ENCODE peak calls at places on chromosomes 12 and 14, in five cellular contexts. One of them, this sample, is unnamed. For H3K4me1, the result is how much of the 10 kb centered on the place peaks cover.

GRCh38 chr12:124898200-124898950 is 16.1 kb downstream of the UBC start:
- DNase-seq in adrenal gland: peak
- DNase-seq in breast epithelium: peak
- DNase-seq in psoas muscle: peak
- DNase-seq in astrocyte: no peak
- DNase-seq in this sample: peak

GRCh38 chr14:80609055-80609454 is 332.5 kb downstream of the CEP128 start:
- DNase-seq in adrenal gland: no peak
- DNase-seq in breast epithelium: no peak
- DNase-seq in psoas muscle: no peak
- DNase-seq in astrocyte: no peak
- DNase-seq in this sample: no peak

GRCh38 chr12:3061129-3061857 is 15.9 kb upstream of the TSPAN9 start:
- DNase-seq in adrenal gland: no peak
- DNase-seq in breast epithelium: no peak
- DNase-seq in psoas muscle: no peak
- DNase-seq in astrocyte: peak
- DNase-seq in this sample: peak

GRCh38 chr14:86022031-86022629 is 492.2 kb downstream of the FLRT2 start:
- DNase-seq in adrenal gland: no peak
- DNase-seq in breast epithelium: no peak
- DNase-seq in psoas muscle: no peak
- DNase-seq in astrocyte: peak
- DNase-seq in this sample: no peak

GRCh38 chr12:132582058-132582420 is 28.3 kb downstream of the LRCOL1 start:
- DNase-seq in adrenal gland: no peak
- DNase-seq in breast epithelium: no peak
- DNase-seq in psoas muscle: no peak
- DNase-seq in astrocyte: no peak
- DNase-seq in this sample: no peak

GRCh38 chr12:124492879-124493808 is 74.3 kb downstream of the NCOR2 start:
- DNase-seq in adrenal gland: no peak
- DNase-seq in breast epithelium: no peak
- DNase-seq in psoas muscle: no peak
- DNase-seq in astrocyte: no peak
- DNase-seq in this sample: no peak

GRCh38 chr14:76391981-76392690 is 16.2 kb downstream of the ESRRB start:
- DNase-seq in adrenal gland: no peak
- DNase-seq in breast epithelium: no peak
- DNase-seq in psoas muscle: no peak
- DNase-seq in astrocyte: no peak
- DNase-seq in this sample: no peak

GRCh38 chr12:109885616-109886015 is 5.3 kb upstream of the GLTP start:
- DNase-seq in adrenal gland: no peak
- DNase-seq in breast epithelium: no peak
- DNase-seq in psoas muscle: no peak
- DNase-seq in astrocyte: no peak
- DNase-seq in this sample: no peak

GRCh38 chr14:74967618-74968017 is 12.2 kb upstream of the PGF start:
- DNase-seq in adrenal gland: no peak
- DNase-seq in breast epithelium: no peak
- DNase-seq in psoas muscle: no peak
- DNase-seq in astrocyte: no peak
- DNase-seq in this sample: no peak

GRCh38 chr14:74244115-74244514 is 4.9 kb downstream of the VSX2 start:
- DNase-seq in adrenal gland: no peak
- DNase-seq in breast epithelium: no peak
- DNase-seq in psoas muscle: no peak
- DNase-seq in astrocyte: no peak
- DNase-seq in this sample: no peak

GRCh38 chr12:41739066-41739465 is 405.6 kb downstream of the GXYLT1 start:
- DNase-seq in adrenal gland: no peak
- DNase-seq in breast epithelium: no peak
- DNase-seq in psoas muscle: no peak
- DNase-seq in astrocyte: no peak
- DNase-seq in this sample: no peak

GRCh38 chr12:6549379-6550151 is 6.3 kb downstream of the IFFO1 start:
- DNase-seq in adrenal gland: no peak
- DNase-seq in breast epithelium: no peak
- DNase-seq in psoas muscle: no peak
- DNase-seq in astrocyte: no peak
- DNase-seq in this sample: no peak
- H3K27ac ChIP-seq in adrenal gland: peak
- H3K27ac ChIP-seq in breast epithelium: peak
- H3K27ac ChIP-seq in psoas muscle: peak
- H3K27ac ChIP-seq in astrocyte: peak
- H3K27ac ChIP-seq in this sample: no peak

DNA sequence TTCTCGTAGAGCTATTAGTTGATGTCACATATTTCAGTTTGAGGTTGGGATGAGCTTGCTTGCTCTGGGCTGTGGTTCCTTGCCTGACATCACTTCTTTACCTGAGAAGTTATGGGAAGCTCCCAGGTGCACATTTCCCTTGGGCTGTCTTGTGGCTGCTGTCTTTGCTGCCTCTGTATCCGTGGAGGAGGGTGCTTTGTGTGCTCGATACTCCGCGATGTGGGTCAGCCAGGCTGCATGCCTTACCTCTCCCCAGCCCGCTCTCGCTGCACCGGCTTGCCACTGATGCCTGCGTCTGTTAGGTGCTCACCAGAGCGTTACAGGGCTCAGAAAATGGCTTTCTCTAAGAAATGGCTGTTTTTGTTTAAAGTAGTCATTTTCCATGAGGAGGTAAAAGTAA is 19.6 kb downstream of the PELI2 start:
- DNase-seq in adrenal gland: no peak
- DNase-seq in breast epithelium: no peak
- DNase-seq in psoas muscle: no peak
- DNase-seq in astrocyte: no peak
- DNase-seq in this sample: no peak
- H3K4me1 ChIP-seq in adrenal gland: under half
- H3K4me1 ChIP-seq in breast epithelium: under half
- H3K4me1 ChIP-seq in psoas muscle: under half
- H3K4me1 ChIP-seq in astrocyte: under half
- H3K4me1 ChIP-seq in this sample: under half

GRCh38 chr14:104152246-104152575 is 13.8 kb downstream of the KIF26A start:
- DNase-seq in adrenal gland: no peak
- DNase-seq in breast epithelium: no peak
- DNase-seq in psoas muscle: no peak
- DNase-seq in astrocyte: no peak
- DNase-seq in this sample: no peak

GRCh38 chr14:104150201-104151027 is 12.0 kb downstream of the KIF26A start:
- DNase-seq in adrenal gland: no peak
- DNase-seq in breast epithelium: no peak
- DNase-seq in psoas muscle: peak
- DNase-seq in astrocyte: peak
- DNase-seq in this sample: peak

GRCh38 chr14:104152686-104153398 is 14.5 kb downstream of the KIF26A start:
- DNase-seq in adrenal gland: no peak
- DNase-seq in breast epithelium: no peak
- DNase-seq in psoas muscle: no peak
- DNase-seq in astrocyte: no peak
- DNase-seq in this sample: no peak

GRCh38 chr14:104151028-104151385 is 12.6 kb downstream of the KIF26A start:
- DNase-seq in adrenal gland: no peak
- DNase-seq in breast epithelium: no peak
- DNase-seq in psoas muscle: no peak
- DNase-seq in astrocyte: no peak
- DNase-seq in this sample: no peak

GRCh38 chr14:104151546-104152245 is 13.3 kb downstream of the KIF26A start:
- DNase-seq in adrenal gland: no peak
- DNase-seq in breast epithelium: no peak
- DNase-seq in psoas muscle: no peak
- DNase-seq in astrocyte: no peak
- DNase-seq in this sample: no peak
- H3K27ac ChIP-seq in adrenal gland: no peak
- H3K27ac ChIP-seq in breast epithelium: peak
- H3K27ac ChIP-seq in psoas muscle: no peak
- H3K27ac ChIP-seq in astrocyte: no peak
- H3K27ac ChIP-seq in this sample: no peak

GRCh38 chr14:70785556-70785955 is 23.8 kb downstream of the MAP3K9 start:
- DNase-seq in adrenal gland: no peak
- DNase-seq in breast epithelium: no peak
- DNase-seq in psoas muscle: no peak
- DNase-seq in astrocyte: no peak
- DNase-seq in this sample: no peak

GRCh38 chr14:70780396-70781075 is 28.8 kb downstream of the MAP3K9 start:
- DNase-seq in adrenal gland: no peak
- DNase-seq in breast epithelium: no peak
- DNase-seq in psoas muscle: no peak
- DNase-seq in astrocyte: no peak
- DNase-seq in this sample: no peak

GRCh38 chr14:70788893-70789292 is 20.4 kb downstream of the MAP3K9 start:
- DNase-seq in adrenal gland: no peak
- DNase-seq in breast epithelium: no peak
- DNase-seq in psoas muscle: no peak
- DNase-seq in astrocyte: no peak
- DNase-seq in this sample: peak

GRCh38 chr14:70782361-70782760 is 27.0 kb downstream of the MAP3K9 start:
- DNase-seq in adrenal gland: no peak
- DNase-seq in breast epithelium: no peak
- DNase-seq in psoas muscle: no peak
- DNase-seq in astrocyte: peak
- DNase-seq in this sample: no peak

GRCh38 chr14:70784886-70785285 is 24.4 kb downstream of the MAP3K9 start:
- DNase-seq in adrenal gland: no peak
- DNase-seq in breast epithelium: no peak
- DNase-seq in psoas muscle: no peak
- DNase-seq in astrocyte: no peak
- DNase-seq in this sample: no peak
- H3K4me1 ChIP-seq in adrenal gland: under half
- H3K4me1 ChIP-seq in breast epithelium: under half
- H3K4me1 ChIP-seq in psoas muscle: under half
- H3K4me1 ChIP-seq in astrocyte: under half
- H3K4me1 ChIP-seq in this sample: under half

GRCh38 chr12:29660847-29661246 is 122.9 kb downstream of the TMTC1 start:
- DNase-seq in adrenal gland: no peak
- DNase-seq in breast epithelium: no peak
- DNase-seq in psoas muscle: no peak
- DNase-seq in astrocyte: no peak
- DNase-seq in this sample: no peak
- H3K27ac ChIP-seq in adrenal gland: no peak
- H3K27ac ChIP-seq in breast epithelium: no peak
- H3K27ac ChIP-seq in psoas muscle: peak
- H3K27ac ChIP-seq in astrocyte: no peak
- H3K27ac ChIP-seq in this sample: no peak

DNA sequence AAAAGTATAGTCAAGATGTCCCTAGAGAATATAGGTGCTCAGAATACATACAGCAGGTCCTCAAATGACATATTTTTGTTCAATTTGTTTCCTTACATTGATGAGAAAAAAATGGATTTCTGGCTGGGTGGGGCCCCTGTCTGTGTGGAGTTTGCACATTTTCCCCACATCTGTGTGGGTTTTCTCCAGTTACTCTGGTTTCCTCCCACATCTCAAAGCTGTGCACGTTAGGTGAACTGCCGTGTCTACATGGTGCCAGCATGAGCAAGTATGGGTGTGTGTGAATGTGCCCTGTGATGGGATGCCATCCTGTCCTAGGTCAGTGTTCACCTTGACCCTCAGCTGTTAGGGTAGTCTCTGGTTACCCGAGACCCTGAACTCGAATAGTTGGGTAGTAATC is 289.1 kb downstream of the GRIN2B start:
- DNase-seq in adrenal gland: no peak
- DNase-seq in breast epithelium: no peak
- DNase-seq in psoas muscle: no peak
- DNase-seq in astrocyte: no peak
- DNase-seq in this sample: no peak
- H3K4me1 ChIP-seq in adrenal gland: under half
- H3K4me1 ChIP-seq in breast epithelium: under half
- H3K4me1 ChIP-seq in psoas muscle: under half
- H3K4me1 ChIP-seq in astrocyte: under half
- H3K4me1 ChIP-seq in this sample: under half

GRCh38 chr14:21095430-21096205 is 2.8 kb downstream of the ZNF219 start:
- DNase-seq in adrenal gland: no peak
- DNase-seq in breast epithelium: no peak
- DNase-seq in psoas muscle: no peak
- DNase-seq in astrocyte: no peak
- DNase-seq in this sample: no peak
- H3K27ac ChIP-seq in adrenal gland: no peak
- H3K27ac ChIP-seq in breast epithelium: peak
- H3K27ac ChIP-seq in psoas muscle: peak
- H3K27ac ChIP-seq in astrocyte: no peak
- H3K27ac ChIP-seq in this sample: no peak

GRCh38 chr12:49057888-49058287 is 2.7 kb downstream of the KMT2D start:
- DNase-seq in adrenal gland: no peak
- DNase-seq in breast epithelium: no peak
- DNase-seq in psoas muscle: no peak
- DNase-seq in astrocyte: no peak
- DNase-seq in this sample: no peak

GRCh38 chr12:49059385-49060232 is 985 bp downstream of the KMT2D start:
- DNase-seq in adrenal gland: no peak
- DNase-seq in breast epithelium: no peak
- DNase-seq in psoas muscle: peak
- DNase-seq in astrocyte: peak
- DNase-seq in this sample: peak

GRCh38 chr12:49058366-49059062 is 2.1 kb downstream of the KMT2D start:
- DNase-seq in adrenal gland: no peak
- DNase-seq in breast epithelium: no peak
- DNase-seq in psoas muscle: no peak
- DNase-seq in astrocyte: no peak
- DNase-seq in this sample: no peak

GRCh38 chr12:49060237-49061156 is at the start of gene KMT2D:
- DNase-seq in adrenal gland: peak
- DNase-seq in breast epithelium: peak
- DNase-seq in psoas muscle: peak
- DNase-seq in astrocyte: peak
- DNase-seq in this sample: peak

GRCh38 chr12:49059063-49059384 is 1.6 kb downstream of the KMT2D start:
- DNase-seq in adrenal gland: no peak
- DNase-seq in breast epithelium: no peak
- DNase-seq in psoas muscle: no peak
- DNase-seq in astrocyte: no peak
- DNase-seq in this sample: no peak
- H3K4me1 ChIP-seq in adrenal gland: under half
- H3K4me1 ChIP-seq in breast epithelium: under half
- H3K4me1 ChIP-seq in psoas muscle: under half
- H3K4me1 ChIP-seq in astrocyte: under half
- H3K4me1 ChIP-seq in this sample: under half

DNA sequence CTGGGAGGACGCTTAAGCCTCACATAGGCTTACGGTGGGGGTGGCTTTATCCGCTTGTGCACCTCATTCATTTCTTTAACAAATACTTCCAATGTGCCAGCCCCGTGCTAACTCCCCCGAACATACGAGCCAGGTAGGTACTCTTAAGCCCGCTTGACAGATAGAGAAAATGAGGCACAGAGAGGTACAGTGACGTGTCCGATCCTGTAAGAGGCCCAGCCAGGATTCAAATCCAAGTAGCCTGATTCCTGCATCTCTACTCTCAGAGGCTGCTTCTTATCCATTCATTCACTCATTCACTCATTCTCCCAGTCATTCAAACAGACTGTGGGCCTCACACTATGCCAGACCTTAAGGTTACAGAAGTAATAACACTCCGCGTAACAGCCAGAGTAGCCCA is 477 bp downstream of the OAS3 start:
- DNase-seq in adrenal gland: no peak
- DNase-seq in breast epithelium: no peak
- DNase-seq in psoas muscle: no peak
- DNase-seq in astrocyte: no peak
- DNase-seq in this sample: no peak
- H3K27ac ChIP-seq in adrenal gland: peak
- H3K27ac ChIP-seq in breast epithelium: peak
- H3K27ac ChIP-seq in psoas muscle: peak
- H3K27ac ChIP-seq in astrocyte: no peak
- H3K27ac ChIP-seq in this sample: no peak

This sample was measured in SJCRH30.